ENCODE peak calls at places on chromosomes 6 and 20, in four cellular contexts. S, L, R and B are unnamed samples.

GRCh38 chr20:51756653-51757052 is 11.5 kb downstream of the ATP9A start:
- DNase-seq in L (no peak), S (no peak), R (no peak), B (no peak)

GRCh38 chr6:82738773-82739172 is 326.9 kb downstream of the UBE3D start:
- DNase-seq in S (no peak), L (no peak), R (no peak), B (no peak)

GRCh38 chr20:56801991-56802740 is 173.1 kb downstream of the TFAP2C start:
- DNase-seq in R (no peak), S (no peak), L (peak; percentile 50), B (peak; percentile 45)

GRCh38 chr20:63733579-63734081 is 2.8 kb upstream of the LIME1 start:
- DNase-seq in L (no peak), S (no peak), R (no peak), B (no peak)

GRCh38 chr6:150491131-150491795 is 108.4 kb upstream of the PLEKHG1 start:
- DNase-seq in L (no peak), S (no peak), R (no peak), B (peak; percentile 7)

GRCh38 chr20:37344506-37345338 is 1.2 kb upstream of the SRC start:
- DNase-seq in S (no peak), L (no peak), R (no peak), B (peak; percentile 68)

GRCh38 chr6:7818480-7819165 is 92.0 kb downstream of the TXNDC5 start:
- DNase-seq in S (no peak), R (no peak), L (no peak), B (no peak)

GRCh38 chr6:154962751-154963150 is 32.4 kb upstream of the TIAM2 start:
- DNase-seq in L (peak; percentile 92), R (peak; percentile 42), S (no peak), B (peak; percentile 35)

GRCh38 chr20:43191946-43192847 is 2.5 kb upstream of the PTPRT start:
- DNase-seq in L (no peak), R (peak; percentile 49), S (no peak), B (peak; percentile 31)

GRCh38 chr20:61436268-61436667 is 184.2 kb downstream of the CDH4 start:
- DNase-seq in R (peak; percentile 66), L (peak; percentile 40), S (no peak), B (no peak)

GRCh38 chr6:82989891-82990290 is 75.8 kb downstream of the UBE3D start:
- DNase-seq in L (peak; percentile 17), S (no peak), R (no peak), B (no peak)

GRCh38 chr6:17673543-17674254 is 33.0 kb downstream of the NUP153 start:
- DNase-seq in L (peak; percentile 9), R (no peak), S (no peak), B (no peak)

GRCh38 chr6:49915035-49915434 is 48.7 kb upstream of the CRISP1 start:
- DNase-seq in S (no peak), R (no peak), L (no peak), B (no peak)

GRCh38 chr6:160077526-160077925 is 44.1 kb upstream of the SLC22A1 start:
- DNase-seq in S (no peak), R (no peak), L (peak; percentile 25), B (no peak)

GRCh38 chr6:142800240-142800639 is 144.7 kb downstream of the HIVEP2 start:
- DNase-seq in R (no peak), L (no peak), S (no peak), B (no peak)

GRCh38 chr20:37290158-37290810 is 829 bp downstream of the MANBAL start:
- DNase-seq in S (no peak), L (no peak), R (no peak), B (no peak)

GRCh38 chr6:37741757-37742400 is 44.2 kb upstream of the MDGA1 start:
- DNase-seq in R (no peak), S (no peak), L (no peak), B (peak; percentile 43)

GRCh38 chr20:36070451-36070850 is 84.1 kb upstream of the EPB41L1 start:
- DNase-seq in L (no peak), R (no peak), S (no peak), B (no peak)

GRCh38 chr6:125913864-125914351 is 42.7 kb upstream of the HINT3 start:
- DNase-seq in R (peak; percentile 29), L (peak; percentile 90), S (no peak), B (peak; percentile 93)

GRCh38 chr6:33172307-33173227 is 19.7 kb downstream of the COL11A2 start:
- DNase-seq in S (no peak), L (no peak), R (peak; percentile 84), B (peak; percentile 36)

GRCh38 chr6:44999066-44999465 is 329.1 kb upstream of the RUNX2 start:
- DNase-seq in L (no peak), S (no peak), R (no peak), B (no peak)

GRCh38 chr6:142551145-142551811 is 249.5 kb downstream of the ADGRG6 start:
- DNase-seq in S (peak; percentile 45), L (no peak), R (peak; percentile 32), B (no peak)

GRCh38 chr6:125212377-125212776 is 58.8 kb downstream of the TPD52L1 start:
- DNase-seq in R (no peak), L (no peak), S (no peak), B (no peak)